ENCODE peak calls at places on chromosomes 16 and 17, in five cellular contexts. One of them, this sample, is unnamed.

GRCh38 chr17:82058230-82058854 is 6.6 kb downstream of the GPS1 start:
- DNase-seq in heart left ventricle: peak; percentile 53
- DNase-seq in keratinocyte: no peak
- DNase-seq in colonic mucosa: no peak
- DNase-seq in cardiac fibroblast: no peak
- DNase-seq in this sample: no peak

GRCh38 chr17:39981207-39982068 is 831 bp downstream of the PSMD3 start:
- DNase-seq in heart left ventricle: no peak
- DNase-seq in keratinocyte: no peak
- DNase-seq in colonic mucosa: no peak
- DNase-seq in cardiac fibroblast: no peak
- DNase-seq in this sample: no peak

GRCh38 chr17:42373896-42374295 is 14.3 kb downstream of the STAT3 start:
- DNase-seq in heart left ventricle: no peak
- DNase-seq in keratinocyte: no peak
- DNase-seq in colonic mucosa: no peak
- DNase-seq in cardiac fibroblast: no peak
- DNase-seq in this sample: no peak

GRCh38 chr16:88885693-88886253 is 19.3 kb upstream of the PABPN1L start:
- DNase-seq in heart left ventricle: no peak
- DNase-seq in keratinocyte: no peak
- DNase-seq in colonic mucosa: no peak
- DNase-seq in cardiac fibroblast: no peak
- DNase-seq in this sample: no peak

GRCh38 chr17:11404431-11404830 is 163.4 kb downstream of the SHISA6 start:
- DNase-seq in heart left ventricle: no peak
- DNase-seq in keratinocyte: no peak
- DNase-seq in colonic mucosa: peak; percentile 34
- DNase-seq in cardiac fibroblast: no peak
- DNase-seq in this sample: peak; percentile 22

GRCh38 chr17:7549401-7550055 is 670 bp downstream of the TNFSF12 start:
- DNase-seq in heart left ventricle: no peak
- DNase-seq in keratinocyte: no peak
- DNase-seq in colonic mucosa: peak; percentile 57
- DNase-seq in cardiac fibroblast: no peak
- DNase-seq in this sample: peak; percentile 62

GRCh38 chr17:74117999-74118421 is 85.5 kb upstream of the RPL38 start:
- DNase-seq in heart left ventricle: no peak
- DNase-seq in keratinocyte: no peak
- DNase-seq in colonic mucosa: no peak
- DNase-seq in cardiac fibroblast: no peak
- DNase-seq in this sample: no peak

GRCh38 chr17:77494664-77495435 is 354.1 kb downstream of the SEC14L1 start:
- DNase-seq in heart left ventricle: peak; percentile 89
- DNase-seq in keratinocyte: no peak
- DNase-seq in colonic mucosa: peak; percentile 80
- DNase-seq in cardiac fibroblast: peak; percentile 81
- DNase-seq in this sample: peak; percentile 83

GRCh38 chr17:61291457-61292311 is 108.0 kb upstream of the TBX2 start:
- DNase-seq in heart left ventricle: no peak
- DNase-seq in keratinocyte: no peak
- DNase-seq in colonic mucosa: no peak
- DNase-seq in cardiac fibroblast: peak; percentile 40
- DNase-seq in this sample: no peak

GRCh38 chr17:34118564-34118963 is 136.5 kb upstream of the CCL2 start:
- DNase-seq in heart left ventricle: no peak
- DNase-seq in keratinocyte: no peak
- DNase-seq in colonic mucosa: no peak
- DNase-seq in cardiac fibroblast: no peak
- DNase-seq in this sample: no peak

GRCh38 chr17:39787743-39788484 is 50.2 kb downstream of the GRB7 start:
- DNase-seq in heart left ventricle: no peak
- DNase-seq in keratinocyte: no peak
- DNase-seq in colonic mucosa: no peak
- DNase-seq in cardiac fibroblast: no peak
- DNase-seq in this sample: no peak

GRCh38 chr17:9274119-9274445 is 252.8 kb downstream of the NTN1 start:
- DNase-seq in heart left ventricle: no peak
- DNase-seq in keratinocyte: no peak
- DNase-seq in colonic mucosa: no peak
- DNase-seq in cardiac fibroblast: no peak
- DNase-seq in this sample: no peak

GRCh38 chr16:72126429-72126765 is 32.8 kb downstream of the DHX38 start:
- DNase-seq in heart left ventricle: no peak
- DNase-seq in keratinocyte: no peak
- DNase-seq in colonic mucosa: no peak
- DNase-seq in cardiac fibroblast: peak; percentile 4
- DNase-seq in this sample: no peak

GRCh38 chr16:82631701-82632685 is 5.2 kb downstream of the CDH13 start:
- DNase-seq in heart left ventricle: no peak
- DNase-seq in keratinocyte: no peak
- DNase-seq in colonic mucosa: no peak
- DNase-seq in cardiac fibroblast: no peak
- DNase-seq in this sample: no peak

GRCh38 chr17:38339891-38340290 is 3.9 kb downstream of the GPR179 start:
- DNase-seq in heart left ventricle: no peak
- DNase-seq in keratinocyte: no peak
- DNase-seq in colonic mucosa: no peak
- DNase-seq in cardiac fibroblast: no peak
- DNase-seq in this sample: no peak

GRCh38 chr16:27222499-27223225 is 19.3 kb downstream of the KDM8 start:
- DNase-seq in heart left ventricle: peak; percentile 80
- DNase-seq in keratinocyte: no peak
- DNase-seq in colonic mucosa: no peak
- DNase-seq in cardiac fibroblast: peak; percentile 85
- DNase-seq in this sample: peak; percentile 29

GRCh38 chr16:53417011-53417410 is 17.3 kb upstream of the RBL2 start:
- DNase-seq in heart left ventricle: no peak
- DNase-seq in keratinocyte: no peak
- DNase-seq in colonic mucosa: no peak
- DNase-seq in cardiac fibroblast: peak; percentile 40
- DNase-seq in this sample: no peak

GRCh38 chr17:35900280-35900679 is 20.1 kb upstream of the CCL5 start:
- DNase-seq in heart left ventricle: no peak
- DNase-seq in keratinocyte: no peak
- DNase-seq in colonic mucosa: no peak
- DNase-seq in cardiac fibroblast: no peak
- DNase-seq in this sample: no peak

GRCh38 chr16:56102159-56102798 is 89.0 kb upstream of the GNAO1 start:
- DNase-seq in heart left ventricle: peak; percentile 70
- DNase-seq in keratinocyte: no peak
- DNase-seq in colonic mucosa: peak; percentile 29
- DNase-seq in cardiac fibroblast: peak; percentile 11
- DNase-seq in this sample: peak; percentile 12

GRCh38 chr17:82212331-82213250 is at the start of gene CCDC57:
- DNase-seq in heart left ventricle: peak; percentile 92
- DNase-seq in keratinocyte: no peak
- DNase-seq in colonic mucosa: peak; percentile 78
- DNase-seq in cardiac fibroblast: peak; percentile 85
- DNase-seq in this sample: peak; percentile 83

GRCh38 chr17:42796066-42796758 is 2.3 kb downstream of the COA3 start:
- DNase-seq in heart left ventricle: no peak
- DNase-seq in keratinocyte: no peak
- DNase-seq in colonic mucosa: no peak
- DNase-seq in cardiac fibroblast: no peak
- DNase-seq in this sample: no peak

GRCh38 chr17:3788200-3788599 is 12.8 kb downstream of the ITGAE start:
- DNase-seq in heart left ventricle: no peak
- DNase-seq in keratinocyte: no peak
- DNase-seq in colonic mucosa: no peak
- DNase-seq in cardiac fibroblast: no peak
- DNase-seq in this sample: no peak

GRCh38 chr16:70778901-70779309 is 22.1 kb downstream of the VAC14 start:
- DNase-seq in heart left ventricle: no peak
- DNase-seq in keratinocyte: peak; percentile 73
- DNase-seq in colonic mucosa: peak; percentile 48
- DNase-seq in cardiac fibroblast: peak; percentile 88
- DNase-seq in this sample: peak; percentile 38

GRCh38 chr16:79301036-79301435 is 299.5 kb downstream of the MAF start:
- DNase-seq in heart left ventricle: no peak
- DNase-seq in keratinocyte: no peak
- DNase-seq in colonic mucosa: no peak
- DNase-seq in cardiac fibroblast: no peak
- DNase-seq in this sample: no peak

GRCh38 chr16:50744911-50745310 is 3.0 kb downstream of the CYLD start:
- DNase-seq in heart left ventricle: no peak
- DNase-seq in keratinocyte: no peak
- DNase-seq in colonic mucosa: no peak
- DNase-seq in cardiac fibroblast: no peak
- DNase-seq in this sample: no peak

GRCh38 chr16:67169011-67169451 is 1.3 kb upstream of the NOL3 start:
- DNase-seq in heart left ventricle: no peak
- DNase-seq in keratinocyte: no peak
- DNase-seq in colonic mucosa: peak; percentile 28
- DNase-seq in cardiac fibroblast: no peak
- DNase-seq in this sample: no peak

GRCh38 chr17:28169621-28170349 is 127.3 kb downstream of the NLK start:
- DNase-seq in heart left ventricle: no peak
- DNase-seq in keratinocyte: no peak
- DNase-seq in colonic mucosa: no peak
- DNase-seq in cardiac fibroblast: no peak
- DNase-seq in this sample: no peak

GRCh38 chr17:77125432-77125901 is 15.3 kb upstream of the SEC14L1 start:
- DNase-seq in heart left ventricle: no peak
- DNase-seq in keratinocyte: peak; percentile 83
- DNase-seq in colonic mucosa: no peak
- DNase-seq in cardiac fibroblast: peak; percentile 77
- DNase-seq in this sample: no peak

GRCh38 chr16:85557976-85558589 is 55.0 kb upstream of the GSE1 start:
- DNase-seq in heart left ventricle: no peak
- DNase-seq in keratinocyte: no peak
- DNase-seq in colonic mucosa: peak; percentile 82
- DNase-seq in cardiac fibroblast: no peak
- DNase-seq in this sample: peak; percentile 81

GRCh38 chr16:58832496-58832895 is 98.4 kb upstream of the GOT2 start:
- DNase-seq in heart left ventricle: no peak
- DNase-seq in keratinocyte: no peak
- DNase-seq in colonic mucosa: no peak
- DNase-seq in cardiac fibroblast: no peak
- DNase-seq in this sample: no peak

GRCh38 chr17:58328195-58329034 is at the start of gene TSPOAP1:
- DNase-seq in heart left ventricle: peak; percentile 67
- DNase-seq in keratinocyte: no peak
- DNase-seq in colonic mucosa: no peak
- DNase-seq in cardiac fibroblast: no peak
- DNase-seq in this sample: peak; percentile 46
- H3K4me3 ChIP-seq in heart left ventricle: no peak within 1 kb of the TSS
- H3K4me3 ChIP-seq in keratinocyte: no peak within 1 kb of the TSS
- H3K4me3 ChIP-seq in colonic mucosa: no peak within 1 kb of the TSS
- H3K4me3 ChIP-seq in cardiac fibroblast: no peak within 1 kb of the TSS
- H3K4me3 ChIP-seq in this sample: no peak within 1 kb of the TSS

DNA sequence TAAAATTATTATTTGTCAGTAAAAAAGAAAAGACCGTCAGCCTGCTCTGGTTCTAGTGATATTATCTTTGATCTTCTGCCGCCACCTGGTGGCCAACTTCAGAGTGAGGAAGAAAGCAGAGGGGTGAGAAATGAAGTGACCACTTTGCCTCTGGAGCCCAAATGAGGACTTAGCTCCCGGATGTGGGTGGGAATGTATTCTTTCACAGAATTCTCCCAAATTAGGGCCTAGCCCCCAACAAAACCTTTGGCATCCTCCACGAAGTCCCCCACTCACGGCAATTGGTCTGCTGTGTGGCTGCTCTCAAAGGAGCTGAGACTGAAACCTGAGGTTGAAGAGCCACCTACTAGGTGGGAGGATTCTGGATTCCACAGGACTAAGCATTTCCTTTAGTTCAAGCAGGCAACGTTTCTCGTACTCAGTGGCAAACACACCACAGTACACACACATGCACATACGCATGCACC is 4.9 kb upstream of the ZNF267 start:
- DNase-seq in heart left ventricle: peak; percentile 81
- DNase-seq in keratinocyte: no peak
- DNase-seq in colonic mucosa: peak; percentile 88
- DNase-seq in cardiac fibroblast: peak; percentile 80
- DNase-seq in this sample: peak; percentile 87
- H3K4me3 ChIP-seq in heart left ventricle: no peak overlapping the region
- H3K4me3 ChIP-seq in keratinocyte: no peak overlapping the region
- H3K4me3 ChIP-seq in colonic mucosa: no peak overlapping the region
- H3K4me3 ChIP-seq in cardiac fibroblast: no peak overlapping the region
- H3K4me3 ChIP-seq in this sample: no peak overlapping the region

DNA sequence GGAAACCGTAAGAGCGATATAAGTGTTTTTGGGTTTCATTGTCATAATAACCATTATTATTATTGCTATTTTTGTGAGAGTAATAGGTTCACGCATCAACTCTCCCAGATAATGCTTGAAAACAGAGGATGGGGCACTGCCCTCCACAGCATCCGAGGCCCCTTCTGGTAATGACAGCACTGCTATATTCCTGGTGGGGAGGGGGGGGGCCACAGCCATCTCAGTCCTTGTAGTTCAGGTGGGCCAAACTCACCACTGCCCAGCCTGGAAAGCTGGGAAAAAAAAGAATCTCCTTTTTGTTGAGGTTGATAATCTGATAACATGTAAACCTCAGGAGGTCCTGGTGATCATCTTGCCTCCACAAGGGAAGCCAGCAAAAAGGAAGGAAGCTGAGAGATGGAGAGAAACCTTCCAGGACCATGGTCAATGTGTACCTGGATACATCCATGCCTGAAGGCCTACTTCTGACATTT is 706 bp downstream of the C16orf95 start:
- DNase-seq in heart left ventricle: no peak
- DNase-seq in keratinocyte: no peak
- DNase-seq in colonic mucosa: no peak
- DNase-seq in cardiac fibroblast: no peak
- DNase-seq in this sample: no peak
- H3K4me3 ChIP-seq in heart left ventricle: peak overlapping the region; percentile 86
- H3K4me3 ChIP-seq in keratinocyte: peak overlapping the region; percentile 89
- H3K4me3 ChIP-seq in colonic mucosa: peak overlapping the region; percentile 87
- H3K4me3 ChIP-seq in cardiac fibroblast: peak overlapping the region; percentile 96
- H3K4me3 ChIP-seq in this sample: peak overlapping the region; percentile 98

DNA sequence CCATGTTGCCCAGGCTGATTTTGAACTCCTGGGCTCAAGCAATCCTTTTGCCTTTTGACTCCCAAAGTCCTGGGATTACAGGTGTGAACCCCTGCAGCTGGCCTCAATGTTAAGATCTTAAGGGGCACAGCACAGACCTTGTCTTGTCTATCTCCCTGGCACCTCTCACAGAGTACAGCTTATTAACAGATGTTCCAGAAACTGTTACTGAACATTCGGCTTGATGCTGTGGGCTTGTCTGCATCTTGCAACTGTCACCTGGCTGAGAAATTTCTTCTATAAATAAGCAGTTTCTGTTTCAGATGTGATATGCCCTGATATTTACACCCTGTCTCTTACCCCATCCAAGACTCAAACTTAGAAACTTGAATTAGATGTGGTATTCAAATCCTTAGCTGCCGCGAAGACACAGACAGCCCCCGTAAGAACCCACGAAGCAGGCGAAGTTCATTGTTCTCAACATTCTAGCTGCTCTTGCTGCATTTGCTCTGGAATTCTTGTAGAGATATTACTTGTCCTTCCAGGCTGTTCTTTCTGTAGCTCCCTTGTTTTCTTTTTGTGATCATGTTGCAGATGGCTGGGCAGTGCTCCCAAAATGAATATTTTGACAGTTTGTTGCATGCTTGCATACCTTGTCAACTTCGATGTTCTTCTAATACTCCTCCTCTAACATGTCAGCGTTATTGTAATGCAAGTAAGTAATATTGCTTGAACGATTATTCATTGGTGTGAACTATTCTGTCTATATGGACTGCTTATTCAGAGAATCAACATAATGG is at the start of gene TNFRSF17:
- DNase-seq in heart left ventricle: no peak
- DNase-seq in keratinocyte: no peak
- DNase-seq in colonic mucosa: no peak
- DNase-seq in cardiac fibroblast: no peak
- DNase-seq in this sample: peak; percentile 13
- H3K4me3 ChIP-seq in heart left ventricle: no peak within 1 kb of the TSS
- H3K4me3 ChIP-seq in keratinocyte: no peak within 1 kb of the TSS
- H3K4me3 ChIP-seq in colonic mucosa: no peak within 1 kb of the TSS
- H3K4me3 ChIP-seq in cardiac fibroblast: no peak within 1 kb of the TSS
- H3K4me3 ChIP-seq in this sample: no peak within 1 kb of the TSS